ENCODE peak calls at places on chromosome 4, in ten cellular contexts. H is body of pancreas; O is AG09319; X is activated CD4-positive, CD25-positive, alpha-beta regulatory T cell treated with anti-CD3 and anti-CD28 coated beads, Interleukin-2, amount 50 U/mL, for 72 hours; N is upper lobe of right lung; Z is left kidney; Y is activated gamma-delta T cell; C is KBM-7; L is NCI-H1105; M is stimulated activated CD4-positive, alpha-beta T cell treated with anti-CD3 and anti-CD28 coated beads, Interleukin-4, amount 100 ng/mL, for 1 hour. K is an unnamed sample.

GRCh38 chr4:7906171-7906581 is 33.5 kb downstream of the AFAP1 start:
- DNase-seq in C (no peak), N (no peak), H (no peak), Y (no peak), O (no peak), L (no peak), X (no peak), Z (no peak), M (no peak), K (no peak)

GRCh38 chr4:80257851-80258250 is 8.6 kb upstream of the FGF5 start:
- DNase-seq in X (no peak), O (no peak), Z (no peak), H (no peak), N (no peak), L (no peak), C (no peak), Y (no peak), M (no peak), K (no peak)

GRCh38 chr4:153257151-153257620 is 52.9 kb downstream of the TRIM2 start:
- DNase-seq in L (peak), X (no peak), C (no peak), N (no peak), O (peak), Z (peak), H (no peak), M (peak), Y (no peak), K (no peak)

GRCh38 chr4:1349359-1350168 is 2.6 kb downstream of the UVSSA start:
- DNase-seq in N (no peak), H (no peak), M (no peak), C (no peak), Z (no peak), L (no peak), X (no peak), O (no peak), Y (no peak), K (no peak)

GRCh38 chr4:42482516-42483327 is 85.4 kb downstream of the SHISA3 start:
- DNase-seq in Y (no peak), H (no peak), N (no peak), C (no peak), X (no peak), Z (no peak), O (no peak), L (no peak), M (no peak), K (no peak)

GRCh38 chr4:89021678-89022077 is 35.3 kb downstream of the FAM13A start:
- DNase-seq in C (no peak), Y (no peak), M (no peak), O (no peak), H (no peak), X (no peak), Z (no peak), L (no peak), N (no peak), K (no peak)

GRCh38 chr4:7044415-7044930 is 1.3 kb downstream of the TADA2B start:
- DNase-seq in O (no peak), M (no peak), Z (peak), N (no peak), Y (no peak), L (no peak), X (no peak), H (peak), C (no peak), K (no peak)

GRCh38 chr4:15717126-15717525 is 14.3 kb downstream of the BST1 start:
- DNase-seq in X (no peak), O (no peak), Y (no peak), L (no peak), Z (no peak), M (no peak), N (no peak), H (no peak), C (no peak), K (no peak)

GRCh38 chr4:15779336-15779735 is 1.2 kb downstream of the CD38 start:
- DNase-seq in O (no peak), Y (no peak), H (peak), Z (peak), M (no peak), C (no peak), N (peak), L (no peak), X (no peak), K (no peak)

GRCh38 chr4:88021824-88022223 is 14.4 kb downstream of the PKD2 start:
- DNase-seq in Y (no peak), O (no peak), X (no peak), L (no peak), N (no peak), H (peak), C (no peak), Z (no peak), M (no peak), K (no peak)

GRCh38 chr4:94256833-94257232 is 49.2 kb downstream of the SMARCAD1 start:
- DNase-seq in H (no peak), M (no peak), Z (no peak), Y (no peak), X (no peak), N (no peak), L (no peak), C (no peak), O (no peak), K (no peak)

GRCh38 chr4:6192245-6192644 is 8.1 kb downstream of the JAKMIP1 start:
- DNase-seq in L (no peak), X (no peak), Y (no peak), M (no peak), O (no peak), C (no peak), H (no peak), Z (no peak), N (no peak), K (no peak)

GRCh38 chr4:16508968-16509367 is 282.7 kb upstream of the TAPT1 start:
- DNase-seq in L (no peak), O (no peak), N (no peak), M (no peak), H (no peak), C (peak), Y (no peak), X (no peak), Z (no peak), K (no peak)

GRCh38 chr4:137238456-137238855 is 293.8 kb downstream of the PCDH18 start:
- DNase-seq in M (no peak), Y (no peak), O (no peak), C (no peak), L (peak), N (no peak), H (no peak), Z (no peak), X (no peak), K (peak)

GRCh38 chr4:73432169-73433000 is 3.6 kb upstream of the AFP start:
- DNase-seq in M (no peak), Z (no peak), H (no peak), O (no peak), Y (no peak), L (no peak), X (no peak), C (no peak), N (no peak), K (no peak)